ENCODE peak calls at places on chromosome 15, in nine cellular contexts. One of them, this sample, is unnamed.

GRCh38 chr15:56675930-56676329 is 57.4 kb downstream of the ZNF280D start:
- DNase-seq in posterior vena cava: no peak
- DNase-seq in naive thymus-derived CD8-positive, alpha-beta T cell: no peak
- DNase-seq in NCI-H524: no peak
- DNase-seq in GM19239: no peak
- DNase-seq in RCC 7860: no peak
- DNase-seq in ureter: no peak
- DNase-seq in effector memory CD4-positive, alpha-beta T cell: no peak
- DNase-seq in activated T-cell treated with anti-CD3 and anti-CD28 coated beads for 24 hours: no peak
- DNase-seq in this sample: no peak

GRCh38 chr15:42720071-42720470 is 16.9 kb downstream of the CDAN1 start:
- DNase-seq in posterior vena cava: no peak
- DNase-seq in naive thymus-derived CD8-positive, alpha-beta T cell: no peak
- DNase-seq in NCI-H524: peak; percentile 26
- DNase-seq in GM19239: no peak
- DNase-seq in RCC 7860: no peak
- DNase-seq in ureter: no peak
- DNase-seq in effector memory CD4-positive, alpha-beta T cell: no peak
- DNase-seq in activated T-cell treated with anti-CD3 and anti-CD28 coated beads for 24 hours: no peak
- DNase-seq in this sample: no peak

GRCh38 chr15:38391186-38391585 is 62.7 kb upstream of the FAM98B start:
- DNase-seq in posterior vena cava: no peak
- DNase-seq in naive thymus-derived CD8-positive, alpha-beta T cell: no peak
- DNase-seq in NCI-H524: no peak
- DNase-seq in GM19239: no peak
- DNase-seq in RCC 7860: no peak
- DNase-seq in ureter: no peak
- DNase-seq in effector memory CD4-positive, alpha-beta T cell: no peak
- DNase-seq in activated T-cell treated with anti-CD3 and anti-CD28 coated beads for 24 hours: no peak
- DNase-seq in this sample: no peak

GRCh38 chr15:33091983-33092688 is 102.4 kb downstream of the FMN1 start:
- DNase-seq in posterior vena cava: no peak
- DNase-seq in naive thymus-derived CD8-positive, alpha-beta T cell: peak; percentile 19
- DNase-seq in NCI-H524: no peak
- DNase-seq in GM19239: no peak
- DNase-seq in RCC 7860: no peak
- DNase-seq in ureter: no peak
- DNase-seq in effector memory CD4-positive, alpha-beta T cell: no peak
- DNase-seq in activated T-cell treated with anti-CD3 and anti-CD28 coated beads for 24 hours: no peak
- DNase-seq in this sample: no peak

GRCh38 chr15:75666823-75667501 is 19.2 kb downstream of the SNX33 start:
- DNase-seq in posterior vena cava: peak; percentile 94
- DNase-seq in naive thymus-derived CD8-positive, alpha-beta T cell: no peak
- DNase-seq in NCI-H524: no peak
- DNase-seq in GM19239: no peak
- DNase-seq in RCC 7860: peak; percentile 98
- DNase-seq in ureter: peak; percentile 75
- DNase-seq in effector memory CD4-positive, alpha-beta T cell: no peak
- DNase-seq in activated T-cell treated with anti-CD3 and anti-CD28 coated beads for 24 hours: no peak
- DNase-seq in this sample: peak; percentile 49

GRCh38 chr15:101011582-101011981 is 92.4 kb downstream of the LRRK1 start:
- DNase-seq in posterior vena cava: no peak
- DNase-seq in naive thymus-derived CD8-positive, alpha-beta T cell: no peak
- DNase-seq in NCI-H524: no peak
- DNase-seq in GM19239: no peak
- DNase-seq in RCC 7860: no peak
- DNase-seq in ureter: no peak
- DNase-seq in effector memory CD4-positive, alpha-beta T cell: no peak
- DNase-seq in activated T-cell treated with anti-CD3 and anti-CD28 coated beads for 24 hours: no peak
- DNase-seq in this sample: no peak

GRCh38 chr15:48962662-48963523 is 826 bp downstream of the SHC4 start:
- DNase-seq in posterior vena cava: peak; percentile 79
- DNase-seq in naive thymus-derived CD8-positive, alpha-beta T cell: peak; percentile 8
- DNase-seq in NCI-H524: peak; percentile 17
- DNase-seq in GM19239: no peak
- DNase-seq in RCC 7860: no peak
- DNase-seq in ureter: no peak
- DNase-seq in effector memory CD4-positive, alpha-beta T cell: no peak
- DNase-seq in activated T-cell treated with anti-CD3 and anti-CD28 coated beads for 24 hours: no peak
- DNase-seq in this sample: peak; percentile 41

GRCh38 chr15:66132251-66132816 is 121.2 kb downstream of the MEGF11 start:
- DNase-seq in posterior vena cava: no peak
- DNase-seq in naive thymus-derived CD8-positive, alpha-beta T cell: no peak
- DNase-seq in NCI-H524: peak; percentile 96
- DNase-seq in GM19239: no peak
- DNase-seq in RCC 7860: no peak
- DNase-seq in ureter: no peak
- DNase-seq in effector memory CD4-positive, alpha-beta T cell: no peak
- DNase-seq in activated T-cell treated with anti-CD3 and anti-CD28 coated beads for 24 hours: no peak
- DNase-seq in this sample: no peak

GRCh38 chr15:52161406-52161966 is 29.7 kb downstream of the GNB5 start:
- DNase-seq in posterior vena cava: no peak
- DNase-seq in naive thymus-derived CD8-positive, alpha-beta T cell: no peak
- DNase-seq in NCI-H524: no peak
- DNase-seq in GM19239: no peak
- DNase-seq in RCC 7860: no peak
- DNase-seq in ureter: no peak
- DNase-seq in effector memory CD4-positive, alpha-beta T cell: no peak
- DNase-seq in activated T-cell treated with anti-CD3 and anti-CD28 coated beads for 24 hours: no peak
- DNase-seq in this sample: no peak

GRCh38 chr15:92571824-92572223 is 83.8 kb downstream of the FAM174B start:
- DNase-seq in posterior vena cava: no peak
- DNase-seq in naive thymus-derived CD8-positive, alpha-beta T cell: no peak
- DNase-seq in NCI-H524: no peak
- DNase-seq in GM19239: no peak
- DNase-seq in RCC 7860: no peak
- DNase-seq in ureter: no peak
- DNase-seq in effector memory CD4-positive, alpha-beta T cell: no peak
- DNase-seq in activated T-cell treated with anti-CD3 and anti-CD28 coated beads for 24 hours: no peak
- DNase-seq in this sample: no peak

GRCh38 chr15:38861108-38861507 is 296.5 kb upstream of the RASGRP1 start:
- DNase-seq in posterior vena cava: no peak
- DNase-seq in naive thymus-derived CD8-positive, alpha-beta T cell: no peak
- DNase-seq in NCI-H524: no peak
- DNase-seq in GM19239: no peak
- DNase-seq in RCC 7860: no peak
- DNase-seq in ureter: no peak
- DNase-seq in effector memory CD4-positive, alpha-beta T cell: no peak
- DNase-seq in activated T-cell treated with anti-CD3 and anti-CD28 coated beads for 24 hours: no peak
- DNase-seq in this sample: no peak

GRCh38 chr15:40751745-40752144 is 3.3 kb downstream of the RMDN3 start:
- DNase-seq in posterior vena cava: no peak
- DNase-seq in naive thymus-derived CD8-positive, alpha-beta T cell: no peak
- DNase-seq in NCI-H524: no peak
- DNase-seq in GM19239: no peak
- DNase-seq in RCC 7860: no peak
- DNase-seq in ureter: no peak
- DNase-seq in effector memory CD4-positive, alpha-beta T cell: no peak
- DNase-seq in activated T-cell treated with anti-CD3 and anti-CD28 coated beads for 24 hours: no peak
- DNase-seq in this sample: no peak

GRCh38 chr15:62035256-62035908 is 24.9 kb downstream of the VPS13C start:
- DNase-seq in posterior vena cava: no peak
- DNase-seq in naive thymus-derived CD8-positive, alpha-beta T cell: no peak
- DNase-seq in NCI-H524: no peak
- DNase-seq in GM19239: no peak
- DNase-seq in RCC 7860: peak; percentile 52
- DNase-seq in ureter: no peak
- DNase-seq in effector memory CD4-positive, alpha-beta T cell: no peak
- DNase-seq in activated T-cell treated with anti-CD3 and anti-CD28 coated beads for 24 hours: no peak
- DNase-seq in this sample: no peak

GRCh38 chr15:69554321-69554961 is 101.8 kb downstream of the RPLP1 start:
- DNase-seq in posterior vena cava: no peak
- DNase-seq in naive thymus-derived CD8-positive, alpha-beta T cell: no peak
- DNase-seq in NCI-H524: no peak
- DNase-seq in GM19239: no peak
- DNase-seq in RCC 7860: no peak
- DNase-seq in ureter: no peak
- DNase-seq in effector memory CD4-positive, alpha-beta T cell: no peak
- DNase-seq in activated T-cell treated with anti-CD3 and anti-CD28 coated beads for 24 hours: no peak
- DNase-seq in this sample: no peak

GRCh38 chr15:76006136-76006778 is 6.0 kb downstream of the NRG4 start:
- DNase-seq in posterior vena cava: no peak
- DNase-seq in naive thymus-derived CD8-positive, alpha-beta T cell: no peak
- DNase-seq in NCI-H524: no peak
- DNase-seq in GM19239: no peak
- DNase-seq in RCC 7860: no peak
- DNase-seq in ureter: no peak
- DNase-seq in effector memory CD4-positive, alpha-beta T cell: no peak
- DNase-seq in activated T-cell treated with anti-CD3 and anti-CD28 coated beads for 24 hours: no peak
- DNase-seq in this sample: no peak

GRCh38 chr15:72147416-72147815 is 29.2 kb downstream of the SENP8 start:
- DNase-seq in posterior vena cava: no peak
- DNase-seq in naive thymus-derived CD8-positive, alpha-beta T cell: no peak
- DNase-seq in NCI-H524: no peak
- DNase-seq in GM19239: no peak
- DNase-seq in RCC 7860: no peak
- DNase-seq in ureter: no peak
- DNase-seq in effector memory CD4-positive, alpha-beta T cell: no peak
- DNase-seq in activated T-cell treated with anti-CD3 and anti-CD28 coated beads for 24 hours: no peak
- DNase-seq in this sample: no peak

GRCh38 chr15:101156509-101157159 is 95.2 kb downstream of the CHSY1 start:
- DNase-seq in posterior vena cava: no peak
- DNase-seq in naive thymus-derived CD8-positive, alpha-beta T cell: no peak
- DNase-seq in NCI-H524: peak; percentile 73
- DNase-seq in GM19239: peak; percentile 72
- DNase-seq in RCC 7860: no peak
- DNase-seq in ureter: no peak
- DNase-seq in effector memory CD4-positive, alpha-beta T cell: no peak
- DNase-seq in activated T-cell treated with anti-CD3 and anti-CD28 coated beads for 24 hours: no peak
- DNase-seq in this sample: no peak

GRCh38 chr15:98401029-98401428 is 247.3 kb upstream of the IGF1R start:
- DNase-seq in posterior vena cava: no peak
- DNase-seq in naive thymus-derived CD8-positive, alpha-beta T cell: no peak
- DNase-seq in NCI-H524: no peak
- DNase-seq in GM19239: no peak
- DNase-seq in RCC 7860: no peak
- DNase-seq in ureter: no peak
- DNase-seq in effector memory CD4-positive, alpha-beta T cell: no peak
- DNase-seq in activated T-cell treated with anti-CD3 and anti-CD28 coated beads for 24 hours: no peak
- DNase-seq in this sample: no peak

GRCh38 chr15:99452728-99453643 is 112.8 kb upstream of the MEF2A start:
- DNase-seq in posterior vena cava: peak; percentile 96
- DNase-seq in naive thymus-derived CD8-positive, alpha-beta T cell: no peak
- DNase-seq in NCI-H524: no peak
- DNase-seq in GM19239: peak; percentile 78
- DNase-seq in RCC 7860: no peak
- DNase-seq in ureter: peak; percentile 85
- DNase-seq in effector memory CD4-positive, alpha-beta T cell: no peak
- DNase-seq in activated T-cell treated with anti-CD3 and anti-CD28 coated beads for 24 hours: no peak
- DNase-seq in this sample: no peak

GRCh38 chr15:91104111-91104510 is 4.1 kb downstream of the SV2B start:
- DNase-seq in posterior vena cava: no peak
- DNase-seq in naive thymus-derived CD8-positive, alpha-beta T cell: no peak
- DNase-seq in NCI-H524: no peak
- DNase-seq in GM19239: no peak
- DNase-seq in RCC 7860: no peak
- DNase-seq in ureter: no peak
- DNase-seq in effector memory CD4-positive, alpha-beta T cell: no peak
- DNase-seq in activated T-cell treated with anti-CD3 and anti-CD28 coated beads for 24 hours: no peak
- DNase-seq in this sample: no peak

This sample was measured in iPS-NIHi11.